ENCODE peak calls at places on chromosomes 16 and 17, in four cellular contexts. C is NCI-H1417, E is astrocyte of the cerebellum, H is astrocyte of the spinal cord. M is an unnamed sample.
A peak's percentile ranks its signal among the peaks of the same experiment; 100 is the strongest.

GRCh38 chr16:11410382-11411058 is 65.3 kb downstream of the RMI2 start:
- DNase-seq in H (no peak), C (no peak), E (no peak), M (no peak)

GRCh38 chr17:36768355-36768754 is 167.0 kb downstream of the MRM1 start:
- DNase-seq in E (no peak), C (peak; percentile 50), H (no peak), M (no peak)

GRCh38 chr17:48995332-48995870 is 1.8 kb upstream of the IGF2BP1 start:
- DNase-seq in H (no peak), C (no peak), E (no peak), M (no peak)

GRCh38 chr16:65782537-65783290 is 583.8 kb upstream of the CDH5 start:
- DNase-seq in C (no peak), H (peak; percentile 72), E (peak; percentile 85), M (no peak)

GRCh38 chr16:77562497-77562896 is 127.7 kb upstream of the ADAMTS18 start:
- DNase-seq in C (no peak), H (no peak), E (no peak), M (no peak)

GRCh38 chr16:27624154-27625049 is 74.5 kb downstream of the KATNIP start:
- DNase-seq in H (no peak), C (no peak), E (no peak), M (no peak)

GRCh38 chr16:15950167-15950854 is 895 bp downstream of the ABCC1 start:
- DNase-seq in H (peak; percentile 44), C (peak; percentile 57), E (no peak), M (no peak)

GRCh38 chr16:10831899-10832886 is 13.6 kb upstream of the TVP23A start:
- DNase-seq in E (no peak), H (no peak), C (no peak), M (no peak)

GRCh38 chr17:78322858-78323455 is 36.9 kb downstream of the SOCS3 start:
- DNase-seq in H (no peak), C (no peak), E (no peak), M (no peak)

GRCh38 chr17:33895491-33895890 is 359.6 kb upstream of the CCL2 start:
- DNase-seq in C (no peak), E (no peak), H (no peak), M (no peak)

GRCh38 chr17:3809135-3809534 is 8.1 kb upstream of the ITGAE start:
- DNase-seq in E (no peak), C (no peak), H (no peak), M (no peak)

GRCh38 chr16:90018297-90019200 is 707 bp downstream of the DBNDD1 start:
- DNase-seq in E (no peak), C (peak; percentile 62), H (no peak), M (no peak)

GRCh38 chr16:26475579-26475978 is 591.1 kb upstream of the C16orf82 start:
- DNase-seq in E (no peak), H (no peak), C (no peak), M (no peak)

GRCh38 chr16:89565256-89565505 is 4.7 kb downstream of the RPL13 start:
- DNase-seq in H (no peak), E (no peak), C (no peak), M (no peak)

GRCh38 chr17:30831663-30832437 is at the start of gene ATAD5:
- DNase-seq in E (peak; percentile 76), H (peak; percentile 93), C (peak; percentile 92), M (peak; percentile 73)

GRCh38 chr17:82781894-82782274 is 30.0 kb downstream of the TBCD start:
- DNase-seq in E (peak; percentile 60), C (peak; percentile 74), H (peak; percentile 79), M (peak; percentile 81)

GRCh38 chr16:27005386-27005785 is 61.3 kb upstream of the C16orf82 start:
- DNase-seq in C (no peak), H (no peak), E (no peak), M (no peak)

GRCh38 chr16:67886387-67886786 is 1.7 kb downstream of the NRN1L start:
- DNase-seq in H (no peak), E (no peak), C (no peak), M (no peak)

GRCh38 chr17:27323538-27324212 is 29.8 kb downstream of the WSB1 start:
- DNase-seq in E (no peak), C (no peak), H (no peak), M (no peak)

GRCh38 chr16:58346831-58347371 is 45.4 kb upstream of the GINS3 start:
- DNase-seq in C (no peak), E (no peak), H (no peak), M (no peak)

GRCh38 chr17:31802502-31802901 is 56.5 kb downstream of the COPRS start:
- DNase-seq in H (no peak), C (no peak), E (no peak), M (no peak)

GRCh38 chr16:86751081-86752030 is 173.0 kb downstream of the FOXL1 start:
- DNase-seq in E (peak; percentile 88), H (peak; percentile 94), C (no peak), M (no peak)

GRCh38 chr16:53664724-53665345 is 38.8 kb downstream of the RPGRIP1L start:
- DNase-seq in H (peak; percentile 92), E (peak; percentile 59), C (no peak), M (no peak)

GRCh38 chr16:35569413-35569812 is 2110.0 kb downstream of the TP53TG3F start:
- DNase-seq in E (no peak), C (no peak), H (no peak), M (no peak)

GRCh38 chr16:66911112-66911511 is 7.6 kb downstream of the CDH16 start:
- DNase-seq in E (no peak), C (no peak), H (no peak), M (no peak)

GRCh38 chr16:27482397-27483082 is 67.2 kb downstream of the GTF3C1 start:
- DNase-seq in C (no peak), E (no peak), H (no peak), M (no peak)

GRCh38 chr16:16143038-16143763 is 80.1 kb downstream of the ABCC6 start:
- DNase-seq in H (no peak), C (no peak), E (no peak), M (peak; percentile 32)

GRCh38 chr16:56629531-56629930 is 2.9 kb upstream of the MT1M start:
- DNase-seq in C (no peak), H (no peak), E (no peak), M (no peak)

GRCh38 chr17:76239538-76240274 is 587 bp downstream of the RNF157 start:
- DNase-seq in H (no peak), C (peak; percentile 64), E (no peak), M (no peak)

GRCh38 chr17:69588739-69589334 is 174.3 kb downstream of the MAP2K6 start:
- DNase-seq in E (no peak), H (no peak), C (no peak), M (no peak)

GRCh38 chr17:44788139-44788538 is 29.4 kb downstream of the ADAM11 start:
- DNase-seq in E (no peak), H (no peak), C (no peak), M (no peak)

GRCh38 chr17:4293572-4293971 is 29.8 kb upstream of the ANKFY1 start:
- DNase-seq in H (no peak), E (no peak), C (no peak), M (no peak)

GRCh38 chr16:58450590-58450989 is 49.4 kb upstream of the NDRG4 start:
- DNase-seq in E (no peak), H (no peak), C (no peak), M (no peak)

GRCh38 chr17:40956401-40957254 is 10.1 kb downstream of the KRT39 start:
- DNase-seq in E (peak; percentile 77), C (peak; percentile 6), H (peak; percentile 96), M (no peak)

GRCh38 chr17:79674506-79675412 is 56.0 kb upstream of the ENPP7 start:
- DNase-seq in C (no peak), E (no peak), H (no peak), M (no peak)

GRCh38 chr17:56934280-56934679 is 20.4 kb upstream of the TRIM25 start:
- DNase-seq in H (no peak), E (no peak), C (no peak), M (no peak)

GRCh38 chr17:8290043-8290442 is 1.6 kb downstream of the RANGRF start:
- DNase-seq in H (no peak), E (no peak), C (no peak), M (no peak)

M was measured in KG1.